ENCODE peak calls at places on chromosomes 3 and 15, in five cellular contexts. G is WTC11, H is HepG2, D is A549, L is GM12878. N is an unnamed sample.

GRCh38 chr3:189490749-189491148 is 140.4 kb upstream of the TP63 start:
- DNase-seq in G (no peak), H (no peak), D (no peak), L (no peak), N (no peak)

GRCh38 chr15:92527197-92527596 is 128.4 kb downstream of the FAM174B start:
- DNase-seq in G (no peak), H (no peak), D (no peak), L (no peak), N (no peak)

GRCh38 chr3:17759901-17760300 is 17.5 kb upstream of the TBC1D5 start:
- DNase-seq in G (no peak), H (no peak), D (no peak), L (no peak), N (no peak)

GRCh38 chr15:26983822-26984221 is 12.8 kb downstream of the GABRG3 start:
- DNase-seq in G (peak), H (no peak), D (no peak), L (no peak), N (peak)

GRCh38 chr15:60993008-60993407 is 236.1 kb downstream of the RORA start:
- DNase-seq in G (no peak), H (no peak), D (no peak), L (no peak), N (no peak)

GRCh38 chr3:142846779-142847577 is 41.9 kb downstream of the PCOLCE2 start:
- DNase-seq in G (no peak), H (peak), D (no peak), L (no peak), N (no peak)

GRCh38 chr3:94301346-94301745 is 238.5 kb downstream of the NSUN3 start:
- DNase-seq in G (no peak), H (no peak), D (no peak), L (no peak), N (no peak)

GRCh38 chr3:152121292-152121654 is 147.5 kb upstream of the MBNL1 start:
- DNase-seq in G (no peak), H (no peak), D (no peak), L (no peak), N (no peak)

GRCh38 chr3:25982756-25983155 is 192.9 kb downstream of the OXSM start:
- DNase-seq in G (no peak), H (no peak), D (no peak), L (no peak), N (no peak)

GRCh38 chr3:159854500-159855124 is 134.0 kb upstream of the IL12A start:
- DNase-seq in G (no peak), H (peak), D (peak), L (no peak), N (no peak)

GRCh38 chr3:124007186-124007585 is 15.3 kb upstream of the ROPN1 start:
- DNase-seq in G (no peak), H (no peak), D (no peak), L (no peak), N (no peak)

GRCh38 chr15:26662226-26662750 is 110.6 kb downstream of the GABRB3 start:
- DNase-seq in G (no peak), H (no peak), D (no peak), L (no peak), N (no peak)

GRCh38 chr3:133717424-133717823 is 28.8 kb upstream of the TF start:
- DNase-seq in G (no peak), H (peak), D (no peak), L (no peak), N (no peak)

GRCh38 chr15:40787344-40787841 is 17.6 kb downstream of the C15orf62 start:
- DNase-seq in G (peak), H (no peak), D (no peak), L (no peak), N (no peak)

GRCh38 chr3:53255360-53255774 is 455 bp downstream of the TKT start:
- DNase-seq in G (no peak), H (no peak), D (no peak), L (no peak), N (no peak)

GRCh38 chr3:152236741-152237140 is 32.0 kb upstream of the MBNL1 start:
- DNase-seq in G (no peak), H (no peak), D (no peak), L (no peak), N (no peak)

GRCh38 chr3:181457190-181457589 is 254.5 kb upstream of the SOX2 start:
- DNase-seq in G (no peak), H (no peak), D (no peak), L (no peak), N (no peak)

GRCh38 chr3:181459516-181459915 is 252.2 kb upstream of the SOX2 start:
- DNase-seq in G (no peak), H (no peak), D (no peak), L (no peak), N (no peak)

GRCh38 chr3:181457756-181458155 is 254.0 kb upstream of the SOX2 start:
- DNase-seq in G (no peak), H (no peak), D (no peak), L (no peak), N (no peak)

GRCh38 chr3:181461381-181461780 is 250.3 kb upstream of the SOX2 start:
- DNase-seq in G (no peak), H (no peak), D (no peak), L (no peak), N (no peak)

GRCh38 chr3:181458857-181459256 is 252.9 kb upstream of the SOX2 start:
- DNase-seq in G (no peak), H (no peak), D (no peak), L (no peak), N (no peak)
- TF ChIP-seq ESRRA in G (no peak), H (no peak), D (no peak), L (no peak), N (no peak)

DNA sequence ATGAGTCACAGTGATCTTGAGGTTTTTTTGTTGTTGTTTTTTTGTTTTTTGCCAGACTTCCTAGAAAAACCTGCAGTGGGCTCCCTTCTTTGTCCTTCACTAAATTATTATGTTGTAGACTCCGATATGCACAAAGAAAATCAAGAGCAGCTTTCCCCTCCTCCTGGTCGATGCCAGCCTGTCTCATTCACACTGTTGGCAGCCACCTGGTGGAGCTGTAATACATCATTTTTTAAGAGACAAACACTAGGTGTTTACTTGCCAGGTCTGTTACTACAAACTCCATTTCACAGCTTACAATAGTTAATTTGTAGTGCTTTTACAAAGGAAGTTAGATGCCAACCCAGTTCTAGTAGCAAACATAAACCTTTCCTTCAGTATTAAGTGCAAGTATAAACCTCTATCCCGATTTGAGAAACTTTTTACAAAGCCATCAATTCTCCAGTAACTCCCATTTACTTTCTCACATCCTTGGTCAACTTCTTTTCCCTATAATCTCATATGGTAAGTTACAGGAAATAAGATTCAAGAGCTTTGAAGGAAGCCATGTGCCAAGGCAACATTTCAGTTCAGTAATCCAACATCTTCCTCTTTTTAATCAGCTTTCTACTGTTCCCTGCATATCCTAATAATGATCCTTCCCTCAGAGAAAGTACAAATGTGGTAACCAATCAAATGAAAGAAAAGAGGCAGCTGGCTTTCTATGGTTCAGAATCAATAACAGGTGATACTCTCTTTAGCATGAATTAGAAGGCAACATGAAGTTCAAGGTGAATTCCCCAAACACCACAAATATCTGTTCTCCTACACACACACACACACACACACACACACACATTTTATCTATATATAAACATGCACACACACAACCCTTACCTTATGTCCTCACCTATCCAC is 14.0 kb downstream of the AAGAB start:
- DNase-seq in G (no peak), H (peak), D (peak), L (peak), N (peak)
- TF ChIP-seq ESRRA in G (no peak), H (no peak), D (no peak), L (no peak), N (no peak)

GRCh38 chr15:96408591-96409183 is 78.2 kb downstream of the NR2F2 start:
- DNase-seq in G (no peak), H (no peak), D (no peak), L (no peak), N (no peak)
- TF ChIP-seq ESRRA in G (no peak), H (no peak), D (no peak), L (no peak), N (no peak)

GRCh38 chr15:82943176-82943575 is 9.3 kb downstream of the HOMER2 start:
- DNase-seq in G (no peak), H (no peak), D (no peak), L (no peak), N (no peak)

GRCh38 chr15:82944840-82945239 is 7.7 kb downstream of the HOMER2 start:
- DNase-seq in G (no peak), H (no peak), D (no peak), L (no peak), N (no peak)

GRCh38 chr15:82945326-82945725 is 7.2 kb downstream of the HOMER2 start:
- DNase-seq in G (no peak), H (no peak), D (no peak), L (no peak), N (no peak)

GRCh38 chr15:82942691-82943090 is 9.8 kb downstream of the HOMER2 start:
- DNase-seq in G (no peak), H (peak), D (peak), L (no peak), N (no peak)

DNA sequence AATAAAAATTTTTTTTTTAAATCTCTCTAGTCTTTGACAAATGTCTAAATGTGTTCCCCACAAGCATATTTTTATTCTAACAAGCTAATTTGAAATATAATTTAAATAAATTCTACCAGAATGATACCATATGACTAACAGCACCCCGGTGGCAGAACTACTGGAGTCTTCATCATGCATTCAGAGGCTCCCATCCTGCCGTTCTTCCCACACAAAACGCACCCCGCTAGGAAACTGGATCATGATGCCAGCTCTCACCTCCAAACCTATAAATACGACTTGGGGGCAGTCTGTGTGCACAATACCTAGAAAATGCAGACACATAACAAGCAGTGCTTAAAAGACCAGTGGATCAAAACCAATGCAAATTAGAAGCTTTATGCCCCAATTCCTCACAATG is 8.5 kb downstream of the HOMER2 start:
- DNase-seq in G (no peak), H (no peak), D (no peak), L (no peak), N (no peak)
- TF ChIP-seq ESRRA in G (no peak), H (no peak), D (no peak), L (no peak), N (no peak)

GRCh38 chr15:37246856-37247255 is 146.5 kb upstream of the MEIS2 start:
- DNase-seq in G (peak), H (no peak), D (no peak), L (no peak), N (no peak)

GRCh38 chr15:37245358-37245757 is 145.0 kb upstream of the MEIS2 start:
- DNase-seq in G (no peak), H (no peak), D (no peak), L (no peak), N (no peak)

GRCh38 chr15:37246065-37246464 is 145.7 kb upstream of the MEIS2 start:
- DNase-seq in G (no peak), H (no peak), D (no peak), L (no peak), N (no peak)
- TF ChIP-seq ESRRA in G (no peak), H (no peak), D (no peak), L (no peak), N (no peak)

GRCh38 chr3:120683671-120684301 is 1.7 kb upstream of the HGD start:
- DNase-seq in G (no peak), H (no peak), D (no peak), L (no peak), N (no peak)
- TF ChIP-seq ESRRA in G (no peak), H (no peak), D (no peak), L (no peak), N (no peak)

GRCh38 chr3:73427018-73427750 is 197.6 kb downstream of the PDZRN3 start:
- DNase-seq in G (no peak), H (no peak), D (no peak), L (no peak), N (no peak)
- TF ChIP-seq ESRRA in G (no peak), H (no peak), D (no peak), L (no peak), N (no peak)

DNA sequence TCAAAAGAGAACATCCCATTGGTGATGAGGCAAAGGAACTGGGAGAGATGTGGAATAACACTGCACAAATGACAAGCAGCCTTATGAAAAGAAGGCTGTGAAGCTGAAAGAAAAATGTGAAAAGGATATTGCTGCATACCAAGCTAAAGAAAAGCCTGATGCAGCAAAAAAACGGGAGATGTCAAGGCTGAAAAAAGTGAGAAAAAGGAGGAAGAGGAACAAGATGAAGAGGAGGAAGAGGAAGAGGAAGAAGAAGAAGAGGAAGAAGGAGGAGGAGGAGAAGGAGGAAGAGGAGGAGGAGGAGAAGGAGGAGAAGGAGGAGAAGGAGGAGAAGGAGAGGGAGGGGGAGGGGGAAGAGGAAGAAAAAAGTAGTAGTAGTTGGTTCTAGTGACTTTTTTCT is 41.8 kb upstream of the TEX9 start:
- DNase-seq in G (no peak), H (no peak), D (no peak), L (no peak), N (no peak)
- TF ChIP-seq ESRRA in G (no peak), H (no peak), D (no peak), L (no peak), N (no peak)

GRCh38 chr15:90300988-90301715 is 35.7 kb downstream of the NGRN start:
- DNase-seq in G (peak), H (peak), D (peak), L (no peak), N (peak)
- TF ChIP-seq ESRRA in G (no peak), H (no peak), D (no peak), L (no peak), N (no peak)

DNA sequence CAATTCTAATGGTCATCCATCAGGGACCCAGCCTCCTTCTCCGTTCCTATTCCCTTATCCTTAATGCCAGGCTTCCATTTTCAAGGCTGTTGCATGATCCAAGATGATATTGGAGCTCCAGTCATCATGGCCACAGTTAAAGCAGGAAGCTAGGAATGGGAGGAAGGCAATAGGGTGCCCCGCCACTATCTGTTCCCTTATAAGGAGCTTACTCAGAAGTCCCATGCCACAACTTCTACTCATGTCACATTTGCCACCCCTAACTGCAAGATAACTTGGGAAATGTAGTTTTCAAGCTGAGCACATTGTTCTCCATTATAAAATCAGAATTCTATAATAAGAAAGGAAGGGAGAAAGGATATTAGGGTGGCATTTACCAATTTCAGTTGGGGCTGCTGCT is 38.6 kb upstream of the SPSB4 start:
- DNase-seq in G (no peak), H (no peak), D (no peak), L (no peak), N (no peak)
- TF ChIP-seq ESRRA in G (no peak), H (no peak), D (no peak), L (no peak), N (no peak)